ENCODE peak calls at places on chromosome 6, in four cellular contexts. F is bronchial epithelial cell; N is activated T-helper 1 cell treated with anti-CD3 and anti-CD28 coated beads, Interleukin-2, amount 50 U/mL, for 16 hours; D is sciatic nerve. V is an unnamed sample.

GRCh38 chr6:170253226-170253909 is 37.5 kb downstream of the DLL1 start:
- DNase-seq in N (no peak), D (peak; percentile 43), F (no peak), V (no peak)

GRCh38 chr6:126051739-126052138 is 65.4 kb downstream of the TRMT11 start:
- DNase-seq in N (no peak), D (no peak), F (no peak), V (no peak)

GRCh38 chr6:66226099-66226498 is 519.1 kb upstream of the EYS start:
- DNase-seq in N (no peak), F (no peak), D (no peak), V (no peak)

GRCh38 chr6:111871725-111872520 is 1.3 kb downstream of the FYN start:
- DNase-seq in N (no peak), D (peak; percentile 65), F (no peak), V (peak; percentile 21)

GRCh38 chr6:114100421-114100820 is 129.5 kb upstream of the HDAC2 start:
- DNase-seq in F (peak; percentile 7), N (no peak), D (no peak), V (no peak)

GRCh38 chr6:42372699-42373098 is 79.0 kb downstream of the TRERF1 start:
- DNase-seq in F (no peak), N (no peak), D (no peak), V (no peak)

GRCh38 chr6:43966806-43967575 is 160.3 kb downstream of the MRPL14 start:
- DNase-seq in D (no peak), N (no peak), F (no peak), V (no peak)

GRCh38 chr6:147759088-147759487 is 250.6 kb downstream of the SAMD5 start:
- DNase-seq in D (no peak), N (no peak), F (no peak), V (no peak)

GRCh38 chr6:135514706-135515105 is 17.2 kb upstream of the AHI1 start:
- DNase-seq in N (no peak), F (no peak), D (no peak), V (peak; percentile 5)

GRCh38 chr6:42017021-42017643 is 33.2 kb upstream of the TAF8 start:
- DNase-seq in F (peak; percentile 63), N (no peak), D (no peak), V (no peak)

GRCh38 chr6:159943101-159943632 is 25.7 kb upstream of the IGF2R start:
- DNase-seq in D (no peak), F (peak; percentile 25), N (no peak), V (no peak)

GRCh38 chr6:170072246-170072645 is 218.6 kb downstream of the DLL1 start:
- DNase-seq in F (no peak), N (no peak), D (peak; percentile 2), V (no peak)

GRCh38 chr6:28977351-28978136 is 27.6 kb downstream of the ZNF311 start:
- DNase-seq in N (no peak), D (no peak), F (peak; percentile 68), V (no peak)

GRCh38 chr6:1124885-1125284 is 187.0 kb upstream of the FOXQ1 start:
- DNase-seq in F (peak; percentile 71), D (no peak), N (no peak), V (no peak)

GRCh38 chr6:135129139-135129867 is 51.8 kb upstream of the MYB start:
- DNase-seq in D (no peak), N (no peak), F (no peak), V (no peak)

GRCh38 chr6:5379647-5380242 is 118.4 kb downstream of the FARS2 start:
- DNase-seq in F (peak; percentile 41), N (no peak), D (no peak), V (no peak)

GRCh38 chr6:17714879-17715860 is 8.4 kb upstream of the NUP153 start:
- DNase-seq in N (no peak), F (peak; percentile 92), D (no peak), V (no peak)

GRCh38 chr6:146339716-146340115 is 203.9 kb upstream of the RAB32 start:
- DNase-seq in N (no peak), F (peak; percentile 71), D (no peak), V (peak; percentile 30)

GRCh38 chr6:27177454-27178000 is 70.0 kb upstream of the PRSS16 start:
- DNase-seq in D (peak; percentile 81), F (peak; percentile 80), N (peak; percentile 36), V (peak; percentile 86)

GRCh38 chr6:112173401-112173800 is 81.0 kb downstream of the LAMA4 start:
- DNase-seq in F (no peak), D (no peak), N (no peak), V (no peak)

V was measured in thyroid gland.